ENCODE peak calls at places on chromosomes 16 and 17, in six cellular contexts. E is fibroblast of lung; U is psoas muscle; G is Peyer's patch; I is CD8-positive, alpha-beta memory T cell; A is tibial nerve. Z is an unnamed sample. For H3K27me3, the result is how much of the 10 kb centered on the place peaks cover.

GRCh38 chr17:81523139-81524062 is 4.8 kb upstream of the FSCN2 start:
- DNase-seq in G (no peak), E (no peak), U (no peak), I (no peak), A (no peak), Z (peak)

GRCh38 chr17:40017422-40018080 is 2.3 kb downstream of the CSF3 start:
- DNase-seq in I (no peak), G (no peak), U (peak), E (no peak), A (no peak), Z (no peak)

GRCh38 chr17:44558349-44559287 is 1.3 kb downstream of the FZD2 start:
- DNase-seq in U (no peak), E (peak), G (no peak), I (no peak), A (no peak), Z (no peak)

GRCh38 chr17:27456681-27457404 is 595 bp downstream of the KSR1 start:
- DNase-seq in G (no peak), U (peak), I (peak), E (no peak), A (no peak), Z (no peak)

GRCh38 chr16:24875466-24875865 is 29.7 kb downstream of the SLC5A11 start:
- DNase-seq in I (no peak), G (no peak), A (no peak), E (no peak), U (no peak), Z (no peak)

GRCh38 chr17:48131216-48131824 is 23.8 kb downstream of the SNX11 start:
- DNase-seq in I (peak), A (peak), U (no peak), E (peak), G (no peak), Z (no peak)

GRCh38 chr17:60390881-60391418 is 983 bp downstream of the USP32 start:
- DNase-seq in I (no peak), G (peak), A (peak), E (peak), U (peak), Z (peak)

GRCh38 chr16:85916141-85916890 is 17.4 kb downstream of the IRF8 start:
- DNase-seq in E (peak), G (peak), U (no peak), I (no peak), A (no peak), Z (no peak)

GRCh38 chr17:29219378-29220047 is 27.1 kb upstream of the CRYBA1 start:
- DNase-seq in I (peak), E (peak), A (peak), G (peak), U (peak), Z (peak)

GRCh38 chr16:69087161-69087581 is 18.3 kb upstream of the HAS3 start:
- DNase-seq in E (no peak), I (no peak), A (no peak), G (no peak), U (no peak), Z (peak)

GRCh38 chr16:3020604-3021448 is 658 bp downstream of the TNFRSF12A start:
- DNase-seq in A (peak), G (peak), I (peak), E (peak), U (peak), Z (peak)

GRCh38 chr16:52384378-52384777 is 162.6 kb downstream of the TOX3 start:
- DNase-seq in E (no peak), I (no peak), G (no peak), A (no peak), U (no peak), Z (no peak)

GRCh38 chr17:37259030-37259735 is 116.6 kb upstream of the C17orf78 start:
- DNase-seq in E (peak), G (no peak), A (no peak), U (no peak), I (no peak), Z (no peak)

GRCh38 chr16:64545769-64546168 is 576.1 kb downstream of the CDH11 start:
- DNase-seq in G (no peak), E (peak), A (no peak), I (no peak), U (no peak), Z (no peak)

GRCh38 chr17:82087961-82088837 is 9.8 kb downstream of the FASN start:
- DNase-seq in A (no peak), I (no peak), G (no peak), E (no peak), U (peak), Z (no peak)

GRCh38 chr17:72175787-72176515 is 55.1 kb downstream of the SOX9 start:
- DNase-seq in I (no peak), G (no peak), U (no peak), A (no peak), E (peak), Z (no peak)

GRCh38 chr17:44279586-44280344 is 11.8 kb upstream of the SLC4A1 start:
- DNase-seq in G (no peak), U (peak), A (peak), I (no peak), E (peak), Z (peak)

GRCh38 chr16:569445-570254 is at the start of gene PIGQ:
- DNase-seq in U (peak), A (peak), G (peak), I (peak), E (peak), Z (peak)

GRCh38 chr17:74190154-74190553 is 13.3 kb upstream of the RPL38 start:
- DNase-seq in I (no peak), G (peak), E (peak), U (no peak), A (no peak), Z (peak)

GRCh38 chr16:2912330-2913199 is 834 bp downstream of the FLYWCH1 start:
- DNase-seq in E (peak), G (peak), I (no peak), U (peak), A (peak), Z (peak)

GRCh38 chr16:10852948-10853347 is 24.1 kb upstream of the CIITA start:
- DNase-seq in E (no peak), I (no peak), G (no peak), A (no peak), U (no peak), Z (no peak)

GRCh38 chr17:46033392-46033791 is 34.3 kb downstream of the STH start:
- DNase-seq in A (no peak), E (no peak), U (no peak), I (no peak), G (no peak), Z (no peak)

GRCh38 chr17:72683506-72684404 is 408.7 kb downstream of the SLC39A11 start:
- DNase-seq in G (peak), E (peak), I (no peak), U (peak), A (peak), Z (no peak)

GRCh38 chr16:11108466-11108805 is 147.6 kb downstream of the SOCS1 start:
- DNase-seq in E (no peak), G (peak), U (no peak), I (no peak), A (no peak), Z (no peak)

GRCh38 chr17:43383826-43384475 is 14.8 kb upstream of the ARL4D start:
- DNase-seq in I (no peak), U (no peak), E (no peak), A (no peak), G (no peak), Z (no peak)

GRCh38 chr16:78503501-78504110 is 404.2 kb downstream of the WWOX start:
- DNase-seq in G (no peak), E (peak), A (peak), I (peak), U (no peak), Z (peak)

GRCh38 chr16:71895679-71896385 is 501 bp downstream of the IST1 start:
- DNase-seq in U (peak), I (peak), A (peak), E (peak), G (peak), Z (peak)

GRCh38 chr17:43900183-43900857 is 7.0 kb downstream of the MPP2 start:
- DNase-seq in E (peak), I (peak), G (peak), U (peak), A (peak), Z (peak)

GRCh38 chr16:84085271-84085667 is 31.5 kb downstream of the MBTPS1 start:
- DNase-seq in U (no peak), I (no peak), G (no peak), E (no peak), A (no peak), Z (no peak)

DNA sequence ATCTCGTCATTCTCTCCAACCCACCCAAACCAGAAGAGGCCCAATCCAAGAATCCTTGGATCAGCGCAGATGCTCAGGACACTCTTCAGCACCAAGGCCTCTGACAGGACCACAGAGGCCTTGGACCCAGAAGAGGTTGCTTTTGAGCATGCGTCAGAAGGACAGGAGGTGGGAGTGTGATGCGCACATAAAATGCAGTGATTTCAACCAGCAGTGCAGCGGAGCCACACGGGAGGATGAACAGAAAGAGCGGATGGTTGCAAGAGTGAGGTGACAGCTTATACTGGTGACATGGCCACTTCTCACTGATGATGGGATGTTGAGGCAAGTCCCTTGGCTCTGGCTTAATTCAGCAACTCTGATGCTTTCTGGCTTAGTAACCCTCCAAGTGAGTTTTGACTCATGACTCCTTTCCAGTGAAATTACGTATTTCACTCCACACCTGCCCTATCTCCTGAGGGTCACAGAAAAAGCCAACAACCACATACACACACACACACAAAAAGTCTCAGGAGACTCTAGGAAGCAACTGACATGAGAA is 25.2 kb upstream of the ERN1 start:
- DNase-seq in U (no peak), I (no peak), G (no peak), E (no peak), A (no peak), Z (no peak)
- H3K27ac ChIP-seq in U (peak), I (no peak), G (no peak), E (no peak), A (peak), Z (no peak)

DNA sequence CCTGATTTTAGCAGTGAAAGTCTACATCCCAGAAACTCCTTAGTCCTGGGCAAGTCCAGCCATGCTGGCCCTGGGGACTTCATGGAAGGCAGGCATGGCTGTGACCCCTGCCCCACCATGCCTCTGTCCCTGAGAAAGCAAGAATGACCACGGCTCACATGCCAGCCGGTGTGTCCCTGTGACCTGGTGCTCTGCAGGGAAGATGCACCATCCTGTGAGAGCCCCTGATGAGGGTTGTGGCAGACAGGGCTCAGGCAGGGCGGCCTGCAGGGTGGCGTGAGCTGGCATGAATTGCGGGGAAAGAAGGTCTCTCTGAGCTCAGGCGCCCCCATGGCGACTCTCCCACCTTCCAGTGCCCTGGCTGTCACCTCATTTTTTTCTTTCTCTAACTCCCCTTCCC is 260.3 kb downstream of the RBFOX3 start:
- DNase-seq in A (no peak), U (peak), G (no peak), I (no peak), E (no peak), Z (no peak)
- H3K27me3 ChIP-seq in A (under half), U (under half), G (under half), I (under half), E (under half), Z (under half)

GRCh38 chr17:17855334-17855725 is 18.5 kb upstream of the SREBF1 start:
- DNase-seq in I (no peak), G (no peak), A (no peak), E (no peak), U (no peak), Z (no peak)
- H3K27ac ChIP-seq in I (no peak), G (peak), A (peak), E (no peak), U (peak), Z (no peak)

GRCh38 chr17:57312242-57312641 is 55.9 kb downstream of the MSI2 start:
- DNase-seq in G (no peak), U (no peak), E (no peak), A (no peak), I (no peak), Z (no peak)
- H3K27me3 ChIP-seq in G (under half), U (under half), E (under half), A (under half), I (under half), Z (under half)